ENCODE peak calls at places on chromosomes 16 and 17, in eight cellular contexts. S is cardiac muscle cell, V is OCI-LY7, I is fibroblast of mammary gland, H is uterus, T is choroid plexus epithelial cell, C is BE2C, K is AG09309. A is an unnamed sample.
A peak's percentile ranks its signal among the peaks of the same experiment; 100 is the strongest.

GRCh38 chr16:86886651-86887050 is 308.3 kb downstream of the FOXL1 start:
- DNase-seq in I (no peak), S (no peak), H (no peak), K (no peak), V (no peak), C (no peak), T (no peak), A (no peak)

GRCh38 chr17:81242421-81243332 is 3.6 kb downstream of the NDUFAF8 start:
- DNase-seq in H (no peak), T (no peak), S (no peak), V (peak; percentile 10), K (no peak), I (no peak), C (no peak), A (no peak)

GRCh38 chr17:81516439-81516838 is 3.8 kb upstream of the ACTG1 start:
- DNase-seq in K (no peak), I (no peak), H (peak; percentile 27), T (no peak), C (no peak), S (peak; percentile 0), V (no peak), A (no peak)

GRCh38 chr17:30173649-30174048 is 57.0 kb downstream of the NSRP1 start:
- DNase-seq in C (no peak), V (no peak), T (no peak), I (no peak), H (no peak), S (no peak), K (no peak), A (peak; percentile 11)

GRCh38 chr16:86959182-86959651 is 358.0 kb downstream of the C16orf95 start:
- DNase-seq in V (no peak), H (no peak), T (no peak), K (no peak), C (no peak), S (peak; percentile 42), I (no peak), A (no peak)

GRCh38 chr17:6523330-6523729 is 33.0 kb downstream of the PITPNM3 start:
- DNase-seq in K (no peak), S (no peak), I (peak; percentile 22), V (no peak), C (no peak), T (peak; percentile 68), H (no peak), A (peak; percentile 39)

GRCh38 chr17:66149562-66149961 is 42.4 kb downstream of the CEP112 start:
- DNase-seq in T (no peak), I (no peak), H (no peak), V (no peak), K (no peak), S (no peak), C (no peak), A (no peak)

GRCh38 chr16:9681556-9681955 is 500.7 kb downstream of the GRIN2A start:
- DNase-seq in S (peak; percentile 5), K (no peak), T (no peak), C (no peak), H (no peak), I (no peak), V (no peak), A (no peak)

GRCh38 chr16:285146-286055 is 2.4 kb downstream of the PDIA2 start:
- DNase-seq in V (no peak), H (no peak), I (no peak), K (no peak), C (no peak), S (no peak), T (no peak), A (no peak)

GRCh38 chr17:66002807-66003206 is 189.1 kb downstream of the CEP112 start:
- DNase-seq in V (no peak), C (no peak), T (peak; percentile 56), I (no peak), K (no peak), H (no peak), S (no peak), A (peak; percentile 9)

GRCh38 chr16:58744497-58744896 is 10.4 kb upstream of the GOT2 start:
- DNase-seq in K (no peak), I (no peak), H (no peak), C (no peak), T (no peak), S (no peak), V (no peak), A (no peak)

GRCh38 chr16:1978476-1979120 is 2.7 kb downstream of the NOXO1 start:
- DNase-seq in K (no peak), T (no peak), I (no peak), S (no peak), C (no peak), H (no peak), V (no peak), A (no peak)

GRCh38 chr16:83713597-83713996 is 94.2 kb upstream of the HSBP1 start:
- DNase-seq in V (peak; percentile 17), T (no peak), I (no peak), S (no peak), K (no peak), H (no peak), C (peak; percentile 45), A (no peak)

GRCh38 chr17:81984773-81985410 is 7.5 kb downstream of the ASPSCR1 start:
- DNase-seq in T (no peak), S (no peak), I (no peak), V (no peak), C (peak; percentile 9), H (no peak), K (no peak), A (no peak)

GRCh38 chr17:4852504-4853075 is 19.4 kb downstream of the MINK1 start:
- DNase-seq in K (peak; percentile 28), I (peak; percentile 58), S (peak; percentile 25), C (peak; percentile 22), H (no peak), V (no peak), T (peak; percentile 74), A (peak; percentile 43)

GRCh38 chr16:12904041-12904671 is 2.8 kb downstream of the SHISA9 start:
- DNase-seq in T (no peak), K (no peak), V (peak; percentile 13), H (no peak), I (no peak), S (peak; percentile 4), C (no peak), A (no peak)

GRCh38 chr16:67404740-67405226 is 11.5 kb upstream of the TPPP3 start:
- DNase-seq in T (no peak), C (no peak), K (no peak), H (no peak), I (no peak), V (no peak), S (no peak), A (no peak)

GRCh38 chr16:57483725-57484514 is 2.4 kb downstream of the DOK4 start:
- DNase-seq in C (peak; percentile 91), S (no peak), I (no peak), K (no peak), H (no peak), T (no peak), V (no peak), A (no peak)

GRCh38 chr17:63436523-63437110 is 9.5 kb downstream of the CYB561 start:
- DNase-seq in C (peak; percentile 96), V (no peak), I (peak; percentile 61), K (no peak), S (no peak), H (no peak), T (peak; percentile 61), A (no peak)

GRCh38 chr16:19912445-19913305 is 28.0 kb upstream of the GPRC5B start:
- DNase-seq in H (no peak), S (no peak), V (no peak), K (no peak), I (peak; percentile 83), C (no peak), T (no peak), A (peak; percentile 48)

GRCh38 chr17:28369684-28370034 is 448 bp downstream of the VTN start:
- DNase-seq in T (no peak), S (no peak), K (no peak), C (no peak), I (no peak), H (no peak), V (no peak), A (no peak)

GRCh38 chr16:77675464-77676324 is 46.6 kb upstream of the NUDT7 start:
- DNase-seq in C (peak; percentile 65), K (peak; percentile 45), I (peak; percentile 76), T (peak; percentile 89), H (peak; percentile 67), S (peak; percentile 81), V (peak; percentile 68), A (peak; percentile 86)

GRCh38 chr17:81534157-81535006 is 6.2 kb downstream of the FSCN2 start:
- DNase-seq in C (peak; percentile 53), K (no peak), T (no peak), H (no peak), S (no peak), I (no peak), V (no peak), A (no peak)

DNA sequence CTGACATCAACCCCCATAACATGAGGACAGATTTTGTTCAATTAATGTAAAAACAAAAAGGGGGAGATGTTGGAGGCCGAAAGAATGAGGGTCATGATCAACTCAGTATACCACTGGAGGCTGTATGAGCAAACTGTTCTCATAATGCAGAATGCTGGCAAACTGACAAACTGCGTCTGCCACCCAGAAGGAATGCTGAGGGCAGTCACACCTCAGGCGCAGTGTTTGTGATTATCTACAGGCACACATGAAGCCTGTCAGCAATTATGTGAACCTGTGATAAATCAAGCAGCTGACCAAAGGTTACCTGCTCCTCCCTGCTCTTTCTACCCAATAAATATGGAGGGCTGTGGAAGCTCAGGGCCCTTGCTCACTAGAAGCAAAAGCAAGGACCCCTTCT is 27.3 kb downstream of the CD300LG start:
- DNase-seq in I (no peak), V (no peak), K (no peak), S (no peak), H (no peak), T (no peak), C (no peak), A (no peak)
- H3K4me3 ChIP-seq in I (no peak overlapping the region), V (no peak overlapping the region), K (no peak overlapping the region), S (no peak overlapping the region), H (no peak overlapping the region), T (no peak overlapping the region), C (no peak overlapping the region), A (no peak overlapping the region)

GRCh38 chr17:62045109-62045508 is 20.0 kb downstream of the MED13 start:
- DNase-seq in T (no peak), H (no peak), I (no peak), K (no peak), C (no peak), S (no peak), V (no peak), A (no peak)
- TF ChIP-seq CTCF in T (no peak), H (no peak), I (no peak), K (no peak), C (no peak), S (no peak), V (no peak), A (no peak)

DNA sequence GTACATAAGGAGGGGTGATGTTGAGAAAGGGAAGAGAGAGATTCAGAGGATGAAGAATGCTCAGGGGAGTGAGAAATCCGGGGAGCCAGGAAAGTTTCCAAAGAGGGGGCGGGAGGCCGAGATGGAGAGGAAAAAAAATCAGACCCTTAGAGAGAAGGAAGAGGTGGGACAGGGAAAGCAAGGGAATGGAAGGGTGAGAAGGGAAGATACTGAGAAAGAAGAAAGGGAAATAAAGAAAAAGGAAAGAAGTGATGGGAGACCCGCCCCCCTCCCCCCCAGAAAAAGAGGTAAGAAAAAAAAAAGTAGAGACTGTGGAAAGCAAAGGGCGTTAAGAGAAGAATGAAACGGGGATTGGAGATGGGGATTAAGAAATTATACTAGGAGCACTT is 507 bp downstream of the DYNLRB2 start:
- DNase-seq in T (no peak), V (no peak), H (no peak), I (no peak), K (no peak), S (no peak), C (no peak), A (no peak)
- H3K4me3 ChIP-seq in T (peak overlapping the region; percentile 86), V (peak overlapping the region; percentile 63), H (peak overlapping the region; percentile 72), I (peak overlapping the region; percentile 69), K (peak overlapping the region; percentile 73), S (peak overlapping the region; percentile 51), C (peak overlapping the region; percentile 68), A (peak overlapping the region; percentile 77)

GRCh38 chr17:1123397-1124237 is 56.2 kb downstream of the ABR start:
- DNase-seq in I (no peak), V (peak; percentile 49), S (no peak), H (no peak), T (no peak), K (no peak), C (no peak), A (no peak)
- TF ChIP-seq CTCF in I (no peak), V (no peak), S (no peak), H (no peak), T (no peak), K (no peak), C (no peak), A (no peak)